ENCODE peak calls at places on chromosomes 5 and 9, in four cellular contexts. One of them, this sample, is unnamed.

GRCh38 chr5:178434851-178435250 is 155.3 kb downstream of the COL23A1 start:
- DNase-seq in HepG2: no peak
- DNase-seq in K562: no peak
- DNase-seq in GM12878: no peak
- DNase-seq in this sample: no peak

GRCh38 chr9:129352157-129352870 is 174.3 kb upstream of the IER5L start:
- DNase-seq in K562: peak; percentile 82
- DNase-seq in HepG2: no peak
- DNase-seq in GM12878: no peak
- DNase-seq in this sample: peak; percentile 61

GRCh38 chr5:9924614-9925013 is 294.5 kb upstream of the TAS2R1 start:
- DNase-seq in HepG2: no peak
- DNase-seq in K562: no peak
- DNase-seq in GM12878: peak; percentile 46
- DNase-seq in this sample: no peak

GRCh38 chr9:120326076-120326693 is 253.8 kb downstream of the CDK5RAP2 start:
- DNase-seq in HepG2: no peak
- DNase-seq in K562: no peak
- DNase-seq in GM12878: no peak
- DNase-seq in this sample: no peak

GRCh38 chr5:108028411-108028810 is 353.5 kb downstream of the FBXL17 start:
- DNase-seq in K562: no peak
- DNase-seq in GM12878: no peak
- DNase-seq in HepG2: no peak
- DNase-seq in this sample: no peak

GRCh38 chr5:53339962-53340540 is 140.4 kb upstream of the FST start:
- DNase-seq in GM12878: no peak
- DNase-seq in K562: no peak
- DNase-seq in HepG2: no peak
- DNase-seq in this sample: no peak

GRCh38 chr5:143051244-143052058 is 281.3 kb downstream of the ARHGAP26 start:
- DNase-seq in K562: no peak
- DNase-seq in HepG2: peak; percentile 78
- DNase-seq in GM12878: no peak
- DNase-seq in this sample: no peak

GRCh38 chr9:93023521-93023815 is 35.0 kb upstream of the SUSD3 start:
- DNase-seq in GM12878: no peak
- DNase-seq in HepG2: no peak
- DNase-seq in K562: no peak
- DNase-seq in this sample: no peak

GRCh38 chr9:85079374-85079773 is 409.8 kb downstream of the NTRK2 start:
- DNase-seq in HepG2: no peak
- DNase-seq in GM12878: no peak
- DNase-seq in K562: no peak
- DNase-seq in this sample: no peak

GRCh38 chr5:174355208-174355612 is 309.7 kb downstream of the NSG2 start:
- DNase-seq in GM12878: no peak
- DNase-seq in HepG2: no peak
- DNase-seq in K562: no peak
- DNase-seq in this sample: no peak

GRCh38 chr9:19114680-19115270 is 12.1 kb upstream of the HAUS6 start:
- DNase-seq in HepG2: no peak
- DNase-seq in K562: no peak
- DNase-seq in GM12878: no peak
- DNase-seq in this sample: no peak

GRCh38 chr9:120379611-120380010 is 200.4 kb downstream of the CDK5RAP2 start:
- DNase-seq in HepG2: no peak
- DNase-seq in GM12878: no peak
- DNase-seq in K562: no peak
- DNase-seq in this sample: no peak

GRCh38 chr5:114393159-114393558 is 31.3 kb downstream of the KCNN2 start:
- DNase-seq in K562: no peak
- DNase-seq in HepG2: no peak
- DNase-seq in GM12878: no peak
- DNase-seq in this sample: no peak

GRCh38 chr5:88661870-88662207 is 221.1 kb downstream of the MEF2C start:
- DNase-seq in HepG2: no peak
- DNase-seq in K562: no peak
- DNase-seq in GM12878: no peak
- DNase-seq in this sample: no peak

GRCh38 chr9:89940625-89941024 is 335.8 kb downstream of the GADD45G start:
- DNase-seq in K562: no peak
- DNase-seq in HepG2: no peak
- DNase-seq in GM12878: no peak
- DNase-seq in this sample: no peak

GRCh38 chr5:138000102-138000723 is 32.7 kb downstream of the FAM13B start:
- DNase-seq in HepG2: peak; percentile 77
- DNase-seq in K562: no peak
- DNase-seq in GM12878: no peak
- DNase-seq in this sample: no peak

GRCh38 chr9:23743041-23743440 is 83.0 kb downstream of the ELAVL2 start:
- DNase-seq in GM12878: no peak
- DNase-seq in HepG2: no peak
- DNase-seq in K562: no peak
- DNase-seq in this sample: no peak

GRCh38 chr9:99345936-99346335 is 123.9 kb downstream of the SEC61B start:
- DNase-seq in GM12878: no peak
- DNase-seq in K562: no peak
- DNase-seq in HepG2: no peak
- DNase-seq in this sample: no peak

GRCh38 chr5:41003670-41004376 is 67.3 kb downstream of the MROH2B start:
- DNase-seq in GM12878: no peak
- DNase-seq in HepG2: no peak
- DNase-seq in K562: no peak
- DNase-seq in this sample: no peak

GRCh38 chr9:134171316-134172197 is 7.2 kb upstream of the RNU6ATAC start:
- DNase-seq in HepG2: no peak
- DNase-seq in K562: no peak
- DNase-seq in GM12878: no peak
- DNase-seq in this sample: no peak

GRCh38 chr9:134381671-134382505 is 55.6 kb downstream of the RXRA start:
- DNase-seq in K562: peak; percentile 62
- DNase-seq in GM12878: no peak
- DNase-seq in HepG2: peak; percentile 21
- DNase-seq in this sample: no peak

GRCh38 chr5:142881727-142882126 is 111.5 kb downstream of the ARHGAP26 start:
- DNase-seq in HepG2: no peak
- DNase-seq in K562: no peak
- DNase-seq in GM12878: no peak
- DNase-seq in this sample: no peak

GRCh38 chr5:71778678-71779276 is 59.7 kb downstream of the CARTPT start:
- DNase-seq in K562: no peak
- DNase-seq in HepG2: peak; percentile 15
- DNase-seq in GM12878: no peak
- DNase-seq in this sample: no peak

GRCh38 chr9:107644774-107645463 is 155.3 kb upstream of the KLF4 start:
- DNase-seq in HepG2: no peak
- DNase-seq in GM12878: no peak
- DNase-seq in K562: no peak
- DNase-seq in this sample: no peak

GRCh38 chr5:158203256-158203655 is 344.3 kb upstream of the CLINT1 start:
- DNase-seq in GM12878: no peak
- DNase-seq in HepG2: no peak
- DNase-seq in K562: no peak
- DNase-seq in this sample: no peak

GRCh38 chr9:116796669-116797068 is 109.6 kb downstream of the TRIM32 start:
- DNase-seq in GM12878: no peak
- DNase-seq in K562: no peak
- DNase-seq in HepG2: no peak
- DNase-seq in this sample: no peak

GRCh38 chr5:82314964-82315728 is 37.0 kb upstream of the RPS23 start:
- DNase-seq in HepG2: no peak
- DNase-seq in K562: no peak
- DNase-seq in GM12878: no peak
- DNase-seq in this sample: no peak

GRCh38 chr5:179858241-179858585 is 404 bp downstream of the MRNIP start:
- DNase-seq in GM12878: peak; percentile 7
- DNase-seq in K562: peak; percentile 53
- DNase-seq in HepG2: peak; percentile 17
- DNase-seq in this sample: no peak

GRCh38 chr5:43602456-43602817 is 543 bp upstream of the NNT start:
- DNase-seq in GM12878: no peak
- DNase-seq in HepG2: peak; percentile 30
- DNase-seq in K562: peak; percentile 34
- DNase-seq in this sample: no peak

GRCh38 chr9:25207402-25207801 is 470.8 kb downstream of the TUSC1 start:
- DNase-seq in HepG2: no peak
- DNase-seq in GM12878: no peak
- DNase-seq in K562: no peak
- DNase-seq in this sample: no peak

GRCh38 chr9:72524820-72525539 is 3.6 kb downstream of the TMC1 start:
- DNase-seq in K562: no peak
- DNase-seq in GM12878: peak; percentile 76
- DNase-seq in HepG2: no peak
- DNase-seq in this sample: peak; percentile 70

GRCh38 chr9:137423810-137424291 is 658 bp downstream of the NOXA1 start:
- DNase-seq in K562: peak; percentile 51
- DNase-seq in HepG2: no peak
- DNase-seq in GM12878: no peak
- DNase-seq in this sample: no peak

GRCh38 chr9:8489845-8490244 is 690.3 kb upstream of the DMAC1 start:
- DNase-seq in GM12878: no peak
- DNase-seq in K562: no peak
- DNase-seq in HepG2: no peak
- DNase-seq in this sample: no peak

GRCh38 chr9:8492034-8492433 is 692.5 kb upstream of the DMAC1 start:
- DNase-seq in HepG2: no peak
- DNase-seq in K562: no peak
- DNase-seq in GM12878: no peak
- DNase-seq in this sample: no peak

GRCh38 chr9:8484563-8484962 is 685.0 kb upstream of the DMAC1 start:
- DNase-seq in GM12878: no peak
- DNase-seq in HepG2: no peak
- DNase-seq in K562: no peak
- DNase-seq in this sample: no peak

DNA sequence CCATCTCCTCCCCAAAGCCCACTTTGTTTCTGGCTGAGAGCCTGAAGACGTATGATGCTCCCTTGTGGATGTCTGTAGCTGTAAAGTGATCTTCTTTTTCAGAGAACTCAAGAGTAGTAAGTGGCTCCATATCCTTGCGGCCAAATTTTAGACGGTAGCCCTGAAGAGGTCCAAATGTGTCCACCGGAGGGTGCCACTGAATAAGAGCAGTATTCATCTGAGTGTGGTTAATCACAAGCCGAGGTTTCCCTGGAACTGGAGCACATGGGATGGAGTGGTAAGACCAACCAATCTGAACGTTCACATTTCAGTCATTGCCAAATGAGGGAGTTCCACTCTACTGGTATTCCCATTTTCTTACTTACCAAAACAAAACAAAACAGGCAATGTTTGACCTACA is 686.5 kb upstream of the DMAC1 start:
- DNase-seq in K562: no peak
- DNase-seq in HepG2: no peak
- DNase-seq in GM12878: no peak
- DNase-seq in this sample: peak; percentile 61
- TF ChIP-seq SP1 in K562: no peak
- TF ChIP-seq SP1 in HepG2: no peak
- TF ChIP-seq SP1 in GM12878: no peak
- TF ChIP-seq SP1 in this sample: no peak

GRCh38 chr5:76547242-76547890 is 75.8 kb downstream of the F2RL2 start:
- DNase-seq in GM12878: peak; percentile 88
- DNase-seq in HepG2: no peak
- DNase-seq in K562: no peak
- DNase-seq in this sample: no peak
- TF ChIP-seq CHD2 in GM12878: peak; percentile 64
- TF ChIP-seq CHD2 in HepG2: no peak
- TF ChIP-seq CHD2 in K562: no peak
- TF ChIP-seq CHD2 in this sample: no peak

GRCh38 chr5:170885779-170886178 is 24.0 kb downstream of the RANBP17 start:
- DNase-seq in K562: no peak
- DNase-seq in GM12878: no peak
- DNase-seq in HepG2: no peak
- DNase-seq in this sample: no peak
- TF ChIP-seq SP1 in K562: no peak
- TF ChIP-seq SP1 in GM12878: no peak
- TF ChIP-seq SP1 in HepG2: no peak
- TF ChIP-seq SP1 in this sample: no peak

DNA sequence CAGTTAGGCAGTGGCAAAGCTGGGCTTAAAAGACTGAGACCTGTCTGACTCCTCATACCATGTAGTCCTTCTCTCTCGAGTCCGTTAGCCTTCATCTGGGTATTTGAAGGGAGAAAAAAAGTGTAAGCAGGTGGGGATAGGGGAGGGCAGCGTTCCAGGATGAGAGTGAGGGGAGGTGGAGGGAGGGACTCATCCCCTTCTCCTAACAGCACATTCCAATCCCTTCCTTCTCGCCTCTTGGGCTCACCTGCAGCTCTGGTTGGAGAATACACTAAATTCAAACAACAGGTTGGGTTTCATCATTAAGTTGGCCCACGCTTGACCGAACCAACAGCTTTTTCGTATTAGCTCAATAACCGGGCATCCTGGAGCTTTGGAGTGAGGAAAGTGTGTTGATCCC is 3.6 kb downstream of the NEURL1B start:
- DNase-seq in HepG2: no peak
- DNase-seq in K562: no peak
- DNase-seq in GM12878: no peak
- DNase-seq in this sample: no peak
- TF ChIP-seq CHD2 in HepG2: no peak
- TF ChIP-seq CHD2 in K562: no peak
- TF ChIP-seq CHD2 in GM12878: no peak
- TF ChIP-seq CHD2 in this sample: no peak

GRCh38 chr9:75147638-75148037 is 59.3 kb downstream of the OSTF1 start:
- DNase-seq in GM12878: peak; percentile 4
- DNase-seq in K562: no peak
- DNase-seq in HepG2: no peak
- DNase-seq in this sample: no peak

GRCh38 chr9:75146229-75146628 is 57.9 kb downstream of the OSTF1 start:
- DNase-seq in HepG2: no peak
- DNase-seq in GM12878: no peak
- DNase-seq in K562: no peak
- DNase-seq in this sample: no peak

GRCh38 chr9:75149841-75150241 is 61.5 kb downstream of the OSTF1 start:
- DNase-seq in HepG2: no peak
- DNase-seq in K562: no peak
- DNase-seq in GM12878: no peak
- DNase-seq in this sample: no peak

GRCh38 chr9:75150512-75150911 is 62.2 kb downstream of the OSTF1 start:
- DNase-seq in HepG2: no peak
- DNase-seq in K562: no peak
- DNase-seq in GM12878: no peak
- DNase-seq in this sample: no peak

DNA sequence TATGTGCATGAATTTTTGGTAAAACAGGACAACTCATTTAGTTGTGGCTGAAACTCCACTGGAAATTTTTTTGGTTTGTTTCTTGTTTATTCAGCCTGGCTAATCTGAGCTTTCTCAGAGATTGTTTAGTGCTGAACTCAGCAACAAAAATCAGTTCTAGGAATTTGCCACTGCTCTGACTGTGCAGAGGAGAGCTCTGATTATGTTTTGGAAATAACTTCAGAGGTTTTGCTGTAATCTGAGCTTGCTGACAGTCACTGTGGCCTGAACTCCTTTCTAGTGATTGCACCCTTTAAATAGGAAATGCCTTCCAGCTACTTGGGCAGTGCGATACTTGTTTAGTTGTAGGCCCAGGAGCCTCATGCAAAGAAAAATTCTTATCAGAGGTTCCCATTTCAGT is 60.2 kb downstream of the OSTF1 start:
- DNase-seq in K562: no peak
- DNase-seq in HepG2: no peak
- DNase-seq in GM12878: no peak
- DNase-seq in this sample: no peak
- TF ChIP-seq SP1 in K562: no peak
- TF ChIP-seq SP1 in HepG2: no peak
- TF ChIP-seq SP1 in GM12878: no peak
- TF ChIP-seq SP1 in this sample: no peak